ENCODE peak calls at places on chromosome 9, in six cellular contexts. H is D341Med; S is SK-MEL-5; M is CD4-positive, alpha-beta T cell; F is stimulated activated CD4-positive, alpha-beta T cell treated with anti-CD3 and anti-CD28 coated beads, Interleukin-1b, Interleukin-23, amount 100 ng/mL, for 1 hour; Y is substantia nigra. J is an unnamed sample.
A peak's percentile ranks its signal among the peaks of the same experiment; 100 is the strongest.

GRCh38 chr9:98983295-98984268 is 39.9 kb downstream of the COL15A1 start:
- DNase-seq in Y (no peak), H (no peak), S (no peak), F (no peak), M (no peak), J (no peak)

GRCh38 chr9:35079041-35079425 is 709 bp downstream of the FANCG start:
- DNase-seq in Y (no peak), M (no peak), H (peak; percentile 45), S (no peak), F (no peak), J (no peak)

GRCh38 chr9:101449071-101449721 is 13.6 kb upstream of the ALDOB start:
- DNase-seq in F (no peak), H (peak; percentile 94), S (peak; percentile 78), M (peak; percentile 6), Y (no peak), J (peak; percentile 78)

GRCh38 chr9:114789006-114789405 is 16.8 kb downstream of the TNFSF15 start:
- DNase-seq in Y (no peak), F (no peak), H (no peak), S (no peak), M (no peak), J (no peak)

GRCh38 chr9:25377039-25377438 is 301.2 kb downstream of the TUSC1 start:
- DNase-seq in M (no peak), Y (no peak), H (no peak), F (no peak), S (no peak), J (no peak)

GRCh38 chr9:35776018-35776417 is 15.4 kb upstream of the NPR2 start:
- DNase-seq in Y (no peak), H (no peak), F (no peak), M (no peak), S (no peak), J (no peak)

GRCh38 chr9:99752710-99753109 is 69.0 kb upstream of the NR4A3 start:
- DNase-seq in H (no peak), F (no peak), S (no peak), Y (no peak), M (no peak), J (no peak)

GRCh38 chr9:82538634-82539033 is 524.3 kb downstream of the RASEF start:
- DNase-seq in M (no peak), Y (no peak), S (no peak), H (no peak), F (no peak), J (no peak)

GRCh38 chr9:111036068-111036789 is 2.0 kb downstream of the LPAR1 start:
- DNase-seq in M (no peak), H (no peak), Y (peak; percentile 12), S (peak; percentile 23), F (no peak), J (no peak)

GRCh38 chr9:123998970-123999621 is 12.5 kb upstream of the LHX2 start:
- DNase-seq in M (no peak), S (no peak), H (no peak), Y (no peak), F (no peak), J (peak; percentile 45)

GRCh38 chr9:5632540-5632939 is 3.6 kb downstream of the RIC1 start:
- DNase-seq in Y (no peak), S (no peak), H (no peak), F (no peak), M (no peak), J (no peak)

GRCh38 chr9:138052322-138052615 is 174.7 kb downstream of the CACNA1B start:
- DNase-seq in F (no peak), Y (no peak), H (peak; percentile 21), S (no peak), M (no peak), J (no peak)

GRCh38 chr9:113463418-113464285 is at the start of gene RGS3:
- DNase-seq in M (no peak), H (peak; percentile 52), F (no peak), S (no peak), Y (no peak), J (no peak)

GRCh38 chr9:33813712-33814641 is 3.0 kb upstream of the UBE2R2 start:
- DNase-seq in S (peak; percentile 92), F (no peak), H (peak; percentile 43), M (no peak), Y (no peak), J (peak; percentile 53)

GRCh38 chr9:33228606-33229005 is 11.4 kb upstream of the SPINK4 start:
- DNase-seq in Y (no peak), M (no peak), S (no peak), H (no peak), F (no peak), J (no peak)

GRCh38 chr9:89748020-89748670 is 143.3 kb downstream of the GADD45G start:
- DNase-seq in F (no peak), S (no peak), Y (no peak), H (no peak), M (no peak), J (no peak)

GRCh38 chr9:995192-995591 is 18.7 kb downstream of the DMRT3 start:
- DNase-seq in F (no peak), S (no peak), H (no peak), M (no peak), Y (no peak), J (no peak)

GRCh38 chr9:42275141-42275540 is 91.7 kb downstream of the SPATA31A6 start:
- DNase-seq in M (no peak), H (no peak), F (no peak), Y (no peak), S (no peak), J (no peak)

GRCh38 chr9:127347831-127348699 is 48.9 kb upstream of the SLC2A8 start:
- DNase-seq in S (peak; percentile 65), M (no peak), Y (no peak), H (no peak), F (no peak), J (peak; percentile 20)

GRCh38 chr9:87698069-87698809 is 27.7 kb upstream of the CTSL start:
- DNase-seq in F (no peak), M (no peak), H (no peak), S (no peak), Y (no peak), J (no peak)

GRCh38 chr9:89638897-89639296 is 34.1 kb downstream of the GADD45G start:
- DNase-seq in Y (no peak), M (no peak), H (no peak), S (no peak), F (no peak), J (no peak)

GRCh38 chr9:109014267-109015025 is 1.1 kb upstream of the CTNNAL1 start:
- DNase-seq in F (no peak), S (no peak), Y (no peak), H (no peak), M (no peak), J (no peak)

GRCh38 chr9:120974181-120974580 is 47.6 kb upstream of the TRAF1 start:
- DNase-seq in S (no peak), F (no peak), H (no peak), M (no peak), Y (no peak), J (no peak)

GRCh38 chr9:101486693-101487442 is 46.8 kb upstream of the RNF20 start:
- DNase-seq in M (no peak), S (peak; percentile 43), H (peak; percentile 81), F (no peak), Y (no peak), J (peak; percentile 31)

GRCh38 chr9:110520120-110520701 is 59.3 kb downstream of the SVEP1 start:
- DNase-seq in S (no peak), F (no peak), H (no peak), M (no peak), Y (no peak), J (no peak)

GRCh38 chr9:13163946-13164345 is 115.5 kb downstream of the MPDZ start:
- DNase-seq in S (no peak), F (no peak), M (no peak), H (no peak), Y (no peak), J (no peak)

GRCh38 chr9:4174781-4175180 is 125.1 kb downstream of the GLIS3 start:
- DNase-seq in M (no peak), F (no peak), S (no peak), H (no peak), Y (no peak), J (no peak)

GRCh38 chr9:34573599-34574325 is 15.8 kb downstream of the CNTFR start:
- DNase-seq in S (no peak), M (no peak), Y (no peak), H (no peak), F (no peak), J (no peak)

GRCh38 chr9:131591845-131592208 is 46.5 kb downstream of the PRRT1B start:
- DNase-seq in Y (no peak), H (no peak), F (no peak), M (no peak), S (no peak), J (no peak)

GRCh38 chr9:117265253-117265652 is 149.6 kb downstream of the ASTN2 start:
- DNase-seq in F (no peak), H (no peak), S (no peak), M (no peak), Y (peak; percentile 29), J (no peak)

GRCh38 chr9:36074870-36075532 is 38.3 kb downstream of the RECK start:
- DNase-seq in S (peak; percentile 72), M (no peak), Y (no peak), F (no peak), H (no peak), J (no peak)

GRCh38 chr9:93268551-93269314 is 84.8 kb downstream of the WNK2 start:
- DNase-seq in S (no peak), Y (no peak), H (peak; percentile 25), M (no peak), F (no peak), J (peak; percentile 79)

GRCh38 chr9:127763918-127764384 is 14.5 kb downstream of the SH2D3C start:
- DNase-seq in S (peak; percentile 68), M (no peak), F (no peak), Y (no peak), H (no peak), J (no peak)

GRCh38 chr9:135951889-135952663 is 9.1 kb downstream of the UBAC1 start:
- DNase-seq in Y (no peak), S (no peak), F (no peak), M (no peak), H (no peak), J (no peak)

GRCh38 chr9:127979333-127980055 is 1.3 kb downstream of the EEIG1 start:
- DNase-seq in S (peak; percentile 17), H (peak; percentile 66), F (no peak), M (no peak), Y (peak; percentile 83), J (peak; percentile 74)

GRCh38 chr9:109256381-109256780 is 64.5 kb downstream of the EPB41L4B start:
- DNase-seq in S (no peak), H (no peak), F (no peak), Y (no peak), M (no peak), J (no peak)

GRCh38 chr9:105246656-105247162 is 2.3 kb downstream of the SLC44A1 start:
- DNase-seq in Y (no peak), M (no peak), H (no peak), F (no peak), S (peak; percentile 39), J (no peak)

GRCh38 chr9:119375892-119376291 is 6.7 kb upstream of the BRINP1 start:
- DNase-seq in H (peak; percentile 52), Y (no peak), F (no peak), M (no peak), S (peak; percentile 67), J (no peak)

J was measured in GM13977.